ENCODE peak calls at places on chromosomes 12 and 14, in four cellular contexts. B is GM12878, Q is HepG2, X is H1. I is an unnamed sample. For H3K36me3, the result is how much of the 10 kb centered on the place peaks cover.

GRCh38 chr14:57317248-57317833 is 48.6 kb downstream of the AP5M1 start:
- DNase-seq in X (peak), B (peak), Q (peak), I (peak)

GRCh38 chr12:111450676-111451075 is 45.0 kb downstream of the SH2B3 start:
- DNase-seq in X (peak), Q (no peak), B (no peak), I (no peak)

GRCh38 chr12:65685514-65685913 is 138.8 kb upstream of the HMGA2 start:
- DNase-seq in X (no peak), Q (peak), B (no peak), I (peak)

GRCh38 chr12:70920251-70920851 is at the start of gene PTPRR:
- DNase-seq in B (no peak), Q (no peak), X (peak), I (peak)

GRCh38 chr12:77941396-77941795 is 110.7 kb downstream of the NAV3 start:
- DNase-seq in Q (no peak), X (no peak), B (no peak), I (no peak)

GRCh38 chr14:104510794-104511611 is 68.6 kb upstream of the C14orf180 start:
- DNase-seq in Q (no peak), B (no peak), X (peak), I (no peak)

GRCh38 chr14:103103461-103104388 is 9.2 kb downstream of the EXOC3L4 start:
- DNase-seq in Q (peak), B (no peak), X (peak), I (no peak)

GRCh38 chr12:27545666-27546065 is 21.7 kb downstream of the PPFIBP1 start:
- DNase-seq in B (no peak), X (no peak), Q (no peak), I (no peak)

GRCh38 chr14:99807413-99808132 is 14.4 kb downstream of the EML1 start:
- DNase-seq in B (no peak), Q (no peak), X (no peak), I (no peak)

GRCh38 chr14:91899777-91900176 is 32.4 kb upstream of the TC2N start:
- DNase-seq in X (no peak), Q (no peak), B (no peak), I (no peak)

GRCh38 chr12:66380769-66381168 is 78.5 kb downstream of the HELB start:
- DNase-seq in Q (no peak), B (no peak), X (no peak), I (no peak)

GRCh38 chr12:98198261-98198982 is 317.0 kb upstream of the TMPO start:
- DNase-seq in Q (no peak), B (no peak), X (no peak), I (no peak)

GRCh38 chr12:31272607-31273225 is 53.2 kb downstream of the SINHCAF start:
- DNase-seq in B (no peak), X (no peak), Q (no peak), I (no peak)

GRCh38 chr14:104799657-104800599 is 973 bp upstream of the ZBTB42 start:
- DNase-seq in B (no peak), X (peak), Q (peak), I (no peak)

DNA sequence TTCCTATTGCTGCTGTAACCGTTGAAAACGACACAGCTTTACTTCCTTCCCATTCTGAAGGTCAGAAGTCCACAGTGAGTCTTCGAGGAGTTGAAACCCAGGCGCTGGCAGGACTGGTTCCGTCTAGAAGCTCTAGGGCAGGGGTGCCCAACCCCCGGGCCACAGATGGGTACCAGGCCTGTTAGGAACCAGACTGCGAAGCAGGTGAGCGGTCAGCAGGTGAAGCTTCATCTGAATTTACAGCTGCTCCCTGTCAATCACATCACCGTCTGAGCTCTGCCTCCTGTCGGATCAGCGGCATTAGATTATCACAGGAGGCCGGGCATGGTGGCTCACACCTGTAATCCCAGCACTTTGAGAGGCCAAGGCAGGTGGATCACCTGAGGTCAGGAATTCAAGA is 12.6 kb upstream of the SFSWAP start:
- DNase-seq in B (no peak), Q (no peak), X (no peak), I (no peak)
- TF ChIP-seq SUZ12 in B (no peak), Q (no peak), X (no peak), I (no peak)

GRCh38 chr12:109052097-109052414 is 320 bp upstream of the USP30 start:
- DNase-seq in Q (no peak), X (no peak), B (no peak), I (no peak)

GRCh38 chr12:109056891-109057290 is 4.5 kb downstream of the USP30 start:
- DNase-seq in X (no peak), Q (no peak), B (no peak), I (no peak)

GRCh38 chr12:109054520-109054919 is 2.1 kb downstream of the USP30 start:
- DNase-seq in Q (no peak), B (no peak), X (no peak), I (no peak)

GRCh38 chr12:109052415-109053323 is at the start of gene USP30:
- DNase-seq in B (peak), X (peak), Q (peak), I (peak)

GRCh38 chr12:109053382-109054123 is 1.2 kb downstream of the USP30 start:
- DNase-seq in X (no peak), Q (peak), B (peak), I (no peak)
- H3K4me3 ChIP-seq in X (peak), Q (peak), B (peak), I (peak)

GRCh38 chr12:57745485-57745881 is 644 bp downstream of the TSPAN31 start:
- DNase-seq in B (no peak), Q (no peak), X (no peak), I (no peak)

GRCh38 chr12:57744194-57744776 is 554 bp upstream of the TSPAN31 start:
- DNase-seq in X (peak), Q (no peak), B (peak), I (no peak)

GRCh38 chr12:57744777-57745484 is at the start of gene TSPAN31:
- DNase-seq in X (peak), Q (peak), B (peak), I (peak)

GRCh38 chr12:57743769-57744168 is 1.1 kb upstream of the TSPAN31 start:
- DNase-seq in B (no peak), Q (no peak), X (no peak), I (no peak)

DNA sequence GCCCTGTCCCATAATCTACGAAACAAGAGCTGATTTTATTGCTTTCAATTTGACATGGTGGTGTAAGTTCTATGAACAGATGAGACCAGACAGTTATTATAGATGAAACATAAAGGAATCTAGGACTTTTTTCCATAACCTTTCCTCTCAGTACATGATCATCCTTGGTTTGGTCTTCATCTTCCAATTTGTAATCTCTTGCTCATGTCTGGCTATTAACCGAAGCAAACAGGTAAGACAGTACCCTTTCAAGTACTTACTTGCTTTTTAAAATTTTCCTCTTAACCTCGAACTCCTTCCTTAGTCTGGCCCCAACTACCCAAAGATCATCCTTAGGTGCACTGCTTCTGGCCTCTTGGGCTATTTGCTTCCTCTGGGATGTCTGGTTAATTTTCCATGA is 1.2 kb downstream of the TSPAN31 start:
- DNase-seq in X (no peak), Q (no peak), B (no peak), I (no peak)
- H3K36me3 ChIP-seq in X (under half), Q (under half), B (under half), I (half or more)

GRCh38 chr14:89436274-89436656 is 19.2 kb upstream of the FOXN3 start:
- DNase-seq in Q (no peak), X (no peak), B (no peak), I (no peak)

GRCh38 chr14:89440997-89441909 is 24.2 kb upstream of the FOXN3 start:
- DNase-seq in Q (no peak), B (no peak), X (peak), I (peak)

GRCh38 chr14:89432226-89432625 is 15.2 kb upstream of the FOXN3 start:
- DNase-seq in B (no peak), Q (no peak), X (no peak), I (no peak)

GRCh38 chr14:89430271-89430620 is 13.2 kb upstream of the FOXN3 start:
- DNase-seq in Q (no peak), X (no peak), B (no peak), I (no peak)

DNA sequence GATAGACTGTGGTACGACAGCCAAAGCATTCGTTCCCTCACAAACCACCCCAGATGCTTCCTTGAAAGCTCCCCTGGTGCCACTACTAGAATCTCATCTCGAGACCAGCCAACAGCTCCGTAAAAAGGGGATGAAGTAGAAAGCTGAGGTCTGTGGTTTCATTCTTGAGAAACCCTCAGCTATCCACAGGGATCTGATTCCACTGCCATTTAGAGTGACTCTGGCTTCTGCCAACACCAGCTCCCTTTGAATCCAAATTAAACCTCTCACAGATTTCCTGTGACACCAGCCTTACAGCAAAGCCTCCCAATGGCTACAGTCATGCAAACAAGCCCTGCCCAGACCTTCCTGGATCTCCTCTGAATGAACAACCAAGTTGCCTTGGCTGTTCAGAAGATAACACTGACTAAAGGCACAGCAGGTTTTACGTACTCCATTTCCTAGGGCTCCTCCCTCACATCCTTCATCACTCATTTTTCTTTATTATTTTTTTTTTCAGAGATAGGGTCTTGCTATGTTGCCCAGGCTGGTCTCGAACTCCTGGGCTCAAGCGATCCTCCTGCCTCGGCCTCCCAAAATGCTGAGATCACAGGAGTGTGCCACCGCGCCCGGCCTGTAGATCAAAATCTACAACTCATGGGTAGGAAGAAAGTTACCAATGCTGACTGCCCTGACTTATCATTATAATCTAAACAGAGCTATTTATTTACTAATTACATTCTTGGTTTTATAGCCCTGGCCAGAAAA is 18.7 kb upstream of the FOXN3 start:
- DNase-seq in Q (no peak), B (no peak), X (no peak), I (no peak)
- TF ChIP-seq SUZ12 in Q (no peak), B (no peak), X (no peak), I (no peak)

GRCh38 chr12:12353276-12353675 is 3.2 kb upstream of the MANSC1 start:
- DNase-seq in B (no peak), Q (no peak), X (no peak), I (no peak)

GRCh38 chr12:12356467-12356885 is 402 bp upstream of the BORCS5 start:
- DNase-seq in X (no peak), Q (no peak), B (no peak), I (no peak)

GRCh38 chr12:12353807-12354206 is 3.1 kb upstream of the BORCS5 start:
- DNase-seq in Q (no peak), X (peak), B (no peak), I (no peak)

GRCh38 chr12:12349711-12350665 is at the start of gene MANSC1:
- DNase-seq in X (peak), Q (peak), B (no peak), I (peak)

GRCh38 chr12:12350868-12351463 is 924 bp upstream of the MANSC1 start:
- DNase-seq in B (no peak), X (no peak), Q (peak), I (no peak)
- H3K4me3 ChIP-seq in B (peak), X (no peak), Q (peak), I (peak)

DNA sequence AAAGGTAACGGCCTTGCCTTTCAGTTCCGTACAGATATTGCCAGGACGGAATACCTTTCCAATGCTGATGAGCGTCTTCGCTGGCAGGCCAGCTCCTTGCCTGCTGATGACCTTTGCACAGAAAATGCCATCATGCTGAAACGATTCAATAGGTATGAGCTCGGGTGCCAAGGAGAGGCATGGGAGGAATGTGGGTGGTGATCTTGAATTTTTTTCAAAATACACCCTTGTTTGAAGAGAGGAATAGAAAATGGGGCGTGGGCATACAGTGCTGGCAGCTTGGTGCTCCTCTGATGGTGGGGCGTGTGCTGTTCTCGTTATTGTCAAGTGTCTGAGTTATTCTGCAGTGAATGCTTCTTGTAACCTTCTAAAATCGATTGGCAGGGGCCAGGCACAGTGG is 52.5 kb downstream of the HSP90AA1 start:
- DNase-seq in X (no peak), B (no peak), Q (no peak), I (no peak)
- H3K36me3 ChIP-seq in X (half or more), B (half or more), Q (half or more), I (half or more)

I was measured in NT2/D1.